ENCODE peak calls at places on chromosomes 7 and 10, in nine cellular contexts. One of them, this sample, is unnamed.

GRCh38 chr10:120386896-120387295 is 70.1 kb upstream of the PLPP4 start:
- DNase-seq in mucosa of gallbladder: no peak
- DNase-seq in right cardiac atrium: no peak
- DNase-seq in small intestine: no peak
- DNase-seq in LoVo: no peak
- DNase-seq in NCI-H1436: no peak
- DNase-seq in skeletal muscle cell: no peak
- DNase-seq in suprapubic skin: no peak
- DNase-seq in frontal cortex: no peak
- DNase-seq in this sample: no peak

GRCh38 chr7:155352753-155353115 is 55.1 kb downstream of the INSIG1 start:
- DNase-seq in mucosa of gallbladder: no peak
- DNase-seq in right cardiac atrium: no peak
- DNase-seq in small intestine: no peak
- DNase-seq in LoVo: no peak
- DNase-seq in NCI-H1436: no peak
- DNase-seq in skeletal muscle cell: no peak
- DNase-seq in suprapubic skin: no peak
- DNase-seq in frontal cortex: no peak
- DNase-seq in this sample: no peak

GRCh38 chr10:27558612-27559020 is 54.5 kb downstream of the RAB18 start:
- DNase-seq in mucosa of gallbladder: peak
- DNase-seq in right cardiac atrium: no peak
- DNase-seq in small intestine: peak
- DNase-seq in LoVo: peak
- DNase-seq in NCI-H1436: peak
- DNase-seq in skeletal muscle cell: peak
- DNase-seq in suprapubic skin: no peak
- DNase-seq in frontal cortex: no peak
- DNase-seq in this sample: peak

GRCh38 chr10:62900829-62901571 is 84.8 kb upstream of the EGR2 start:
- DNase-seq in mucosa of gallbladder: no peak
- DNase-seq in right cardiac atrium: no peak
- DNase-seq in small intestine: no peak
- DNase-seq in LoVo: no peak
- DNase-seq in NCI-H1436: no peak
- DNase-seq in skeletal muscle cell: no peak
- DNase-seq in suprapubic skin: no peak
- DNase-seq in frontal cortex: no peak
- DNase-seq in this sample: no peak

GRCh38 chr10:124802313-124802675 is 675 bp downstream of the ABRAXAS2 start:
- DNase-seq in mucosa of gallbladder: no peak
- DNase-seq in right cardiac atrium: no peak
- DNase-seq in small intestine: peak
- DNase-seq in LoVo: no peak
- DNase-seq in NCI-H1436: no peak
- DNase-seq in skeletal muscle cell: no peak
- DNase-seq in suprapubic skin: no peak
- DNase-seq in frontal cortex: no peak
- DNase-seq in this sample: no peak

GRCh38 chr7:220151-220841 is 27.9 kb downstream of the FAM20C start:
- DNase-seq in mucosa of gallbladder: no peak
- DNase-seq in right cardiac atrium: peak
- DNase-seq in small intestine: no peak
- DNase-seq in LoVo: no peak
- DNase-seq in NCI-H1436: no peak
- DNase-seq in skeletal muscle cell: no peak
- DNase-seq in suprapubic skin: no peak
- DNase-seq in frontal cortex: no peak
- DNase-seq in this sample: no peak

GRCh38 chr10:114915294-114915693 is 22.7 kb upstream of the TRUB1 start:
- DNase-seq in mucosa of gallbladder: no peak
- DNase-seq in right cardiac atrium: no peak
- DNase-seq in small intestine: peak
- DNase-seq in LoVo: no peak
- DNase-seq in NCI-H1436: no peak
- DNase-seq in skeletal muscle cell: no peak
- DNase-seq in suprapubic skin: no peak
- DNase-seq in frontal cortex: no peak
- DNase-seq in this sample: no peak

GRCh38 chr7:74228951-74229900 is 19.4 kb downstream of the LAT2 start:
- DNase-seq in mucosa of gallbladder: no peak
- DNase-seq in right cardiac atrium: no peak
- DNase-seq in small intestine: no peak
- DNase-seq in LoVo: no peak
- DNase-seq in NCI-H1436: no peak
- DNase-seq in skeletal muscle cell: no peak
- DNase-seq in suprapubic skin: no peak
- DNase-seq in frontal cortex: no peak
- DNase-seq in this sample: no peak

GRCh38 chr10:126509211-126509610 is 120.9 kb upstream of the ADAM12 start:
- DNase-seq in mucosa of gallbladder: no peak
- DNase-seq in right cardiac atrium: no peak
- DNase-seq in small intestine: no peak
- DNase-seq in LoVo: no peak
- DNase-seq in NCI-H1436: no peak
- DNase-seq in skeletal muscle cell: no peak
- DNase-seq in suprapubic skin: no peak
- DNase-seq in frontal cortex: no peak
- DNase-seq in this sample: no peak

GRCh38 chr7:2873686-2874551 is 29.8 kb upstream of the GNA12 start:
- DNase-seq in mucosa of gallbladder: no peak
- DNase-seq in right cardiac atrium: no peak
- DNase-seq in small intestine: no peak
- DNase-seq in LoVo: peak
- DNase-seq in NCI-H1436: no peak
- DNase-seq in skeletal muscle cell: peak
- DNase-seq in suprapubic skin: no peak
- DNase-seq in frontal cortex: no peak
- DNase-seq in this sample: peak

GRCh38 chr7:111682576-111683372 is 120.5 kb upstream of the IMMP2L start:
- DNase-seq in mucosa of gallbladder: no peak
- DNase-seq in right cardiac atrium: no peak
- DNase-seq in small intestine: no peak
- DNase-seq in LoVo: no peak
- DNase-seq in NCI-H1436: no peak
- DNase-seq in skeletal muscle cell: no peak
- DNase-seq in suprapubic skin: no peak
- DNase-seq in frontal cortex: no peak
- DNase-seq in this sample: no peak

GRCh38 chr10:94785211-94785610 is 22.7 kb downstream of the CYP2C19 start:
- DNase-seq in mucosa of gallbladder: no peak
- DNase-seq in right cardiac atrium: no peak
- DNase-seq in small intestine: no peak
- DNase-seq in LoVo: no peak
- DNase-seq in NCI-H1436: no peak
- DNase-seq in skeletal muscle cell: no peak
- DNase-seq in suprapubic skin: no peak
- DNase-seq in frontal cortex: no peak
- DNase-seq in this sample: no peak

This sample was measured in 8988T.